ENCODE peak calls at places on chromosome 7, in four cellular contexts. C is activated gamma-delta T cell, R is fibroblast of villous mesenchyme, B is ecto neural progenitor cell. V is an unnamed sample.

GRCh38 chr7:128030999-128031681 is at the start of gene LRRC4:
- DNase-seq in C (peak; percentile 23), R (peak; percentile 52), B (peak; percentile 74), V (no peak)

GRCh38 chr7:36037121-36037662 is 115.9 kb upstream of the EEPD1 start:
- DNase-seq in C (no peak), R (peak; percentile 91), B (no peak), V (no peak)

GRCh38 chr7:101018271-101019167 is 1.4 kb upstream of the MUC17 start:
- DNase-seq in C (no peak), R (no peak), B (peak; percentile 70), V (no peak)

GRCh38 chr7:5452470-5452899 is 28.9 kb upstream of the TNRC18 start:
- DNase-seq in C (no peak), R (no peak), B (no peak), V (no peak)

GRCh38 chr7:85815511-85815910 is 628.7 kb upstream of the SEMA3D start:
- DNase-seq in C (no peak), R (no peak), B (no peak), V (no peak)

GRCh38 chr7:19491371-19491770 is 217.5 kb downstream of the POLR1F start:
- DNase-seq in C (no peak), R (no peak), B (no peak), V (no peak)

GRCh38 chr7:99380032-99380822 is 5.7 kb downstream of the ARPC1B start:
- DNase-seq in C (no peak), R (peak; percentile 48), B (no peak), V (no peak)

GRCh38 chr7:155381852-155382801 is 75.8 kb upstream of the EN2 start:
- DNase-seq in C (no peak), R (no peak), B (no peak), V (no peak)

GRCh38 chr7:22627136-22627535 is 99.9 kb upstream of the IL6 start:
- DNase-seq in C (no peak), R (peak; percentile 70), B (no peak), V (no peak)

GRCh38 chr7:125599387-125599786 is 669.8 kb upstream of the POT1 start:
- DNase-seq in C (no peak), R (no peak), B (no peak), V (no peak)

GRCh38 chr7:78379148-78379547 is 580.6 kb downstream of the PHTF2 start:
- DNase-seq in C (no peak), R (peak; percentile 10), B (no peak), V (no peak)

GRCh38 chr7:157730614-157731013 is 393.8 kb downstream of the DNAJB6 start:
- DNase-seq in C (no peak), R (no peak), B (no peak), V (no peak)

GRCh38 chr7:91264083-91264923 is at the start of gene FZD1:
- DNase-seq in C (no peak), R (peak; percentile 99), B (peak; percentile 98), V (peak; percentile 91)

GRCh38 chr7:124179641-124180040 is 146.8 kb upstream of the TMEM229A start:
- DNase-seq in C (no peak), R (no peak), B (no peak), V (no peak)

GRCh38 chr7:158885624-158886023 is 29.3 kb downstream of the DYNC2I1 start:
- DNase-seq in C (no peak), R (peak; percentile 22), B (no peak), V (no peak)

GRCh38 chr7:70736715-70737460 is 395.1 kb upstream of the GALNT17 start:
- DNase-seq in C (no peak), R (peak; percentile 65), B (no peak), V (no peak)

GRCh38 chr7:129781128-129781855 is 169.8 kb downstream of the NRF1 start:
- DNase-seq in C (no peak), R (no peak), B (no peak), V (no peak)

GRCh38 chr7:23474098-23474828 is 4.0 kb upstream of the IGF2BP3 start:
- DNase-seq in C (peak; percentile 15), R (peak; percentile 96), B (peak; percentile 99), V (peak; percentile 84)

GRCh38 chr7:155296788-155297516 is 726 bp upstream of the INSIG1 start:
- DNase-seq in C (peak; percentile 72), R (peak; percentile 91), B (no peak), V (no peak)

GRCh38 chr7:141057788-141058187 is 16.1 kb upstream of the TMEM178B start:
- DNase-seq in C (no peak), R (no peak), B (no peak), V (no peak)

GRCh38 chr7:27271384-27271783 is 28.8 kb downstream of the EVX1 start:
- DNase-seq in C (no peak), R (no peak), B (no peak), V (no peak)

V was measured in NCI-H1048.